ENCODE peak calls at places on chromosomes 5 and 9, in five cellular contexts. One of them, this sample, is unnamed.

GRCh38 chr5:149264432-149265069 is 7.1 kb upstream of the AFAP1L1 start:
- DNase-seq in T-helper 9 cell: peak; percentile 52
- DNase-seq in T-helper 1 cell: peak; percentile 34
- DNase-seq in activated CD4-positive, alpha-beta T cell treated with anti-CD3 and anti-CD28 coated beads, Interleukin-2, amount 50 U/mL, for 1 hour: peak; percentile 62
- DNase-seq in choroid plexus epithelial cell: no peak
- DNase-seq in this sample: no peak

GRCh38 chr9:95974389-95974788 is 98.9 kb downstream of the ERCC6L2 start:
- DNase-seq in choroid plexus epithelial cell: no peak
- DNase-seq in T-helper 9 cell: no peak
- DNase-seq in activated CD4-positive, alpha-beta T cell treated with anti-CD3 and anti-CD28 coated beads, Interleukin-2, amount 50 U/mL, for 1 hour: no peak
- DNase-seq in T-helper 1 cell: no peak
- DNase-seq in this sample: no peak

GRCh38 chr9:96232539-96233241 is 69.3 kb downstream of the HSD17B3 start:
- DNase-seq in choroid plexus epithelial cell: peak; percentile 78
- DNase-seq in T-helper 1 cell: no peak
- DNase-seq in activated CD4-positive, alpha-beta T cell treated with anti-CD3 and anti-CD28 coated beads, Interleukin-2, amount 50 U/mL, for 1 hour: peak; percentile 29
- DNase-seq in T-helper 9 cell: no peak
- DNase-seq in this sample: peak; percentile 12

GRCh38 chr5:157918811-157919742 is 60.1 kb upstream of the CLINT1 start:
- DNase-seq in activated CD4-positive, alpha-beta T cell treated with anti-CD3 and anti-CD28 coated beads, Interleukin-2, amount 50 U/mL, for 1 hour: no peak
- DNase-seq in T-helper 9 cell: no peak
- DNase-seq in choroid plexus epithelial cell: peak; percentile 4
- DNase-seq in T-helper 1 cell: no peak
- DNase-seq in this sample: no peak

GRCh38 chr9:132288956-132289355 is 65.8 kb downstream of the SETX start:
- DNase-seq in T-helper 1 cell: no peak
- DNase-seq in choroid plexus epithelial cell: peak; percentile 45
- DNase-seq in T-helper 9 cell: no peak
- DNase-seq in activated CD4-positive, alpha-beta T cell treated with anti-CD3 and anti-CD28 coated beads, Interleukin-2, amount 50 U/mL, for 1 hour: no peak
- DNase-seq in this sample: no peak

GRCh38 chr9:71758785-71759184 is 9.5 kb downstream of the CEMIP2 start:
- DNase-seq in T-helper 1 cell: no peak
- DNase-seq in activated CD4-positive, alpha-beta T cell treated with anti-CD3 and anti-CD28 coated beads, Interleukin-2, amount 50 U/mL, for 1 hour: no peak
- DNase-seq in T-helper 9 cell: no peak
- DNase-seq in choroid plexus epithelial cell: peak; percentile 63
- DNase-seq in this sample: peak; percentile 44

GRCh38 chr9:113920872-113921271 is 44.8 kb downstream of the ZNF618 start:
- DNase-seq in T-helper 1 cell: no peak
- DNase-seq in T-helper 9 cell: no peak
- DNase-seq in choroid plexus epithelial cell: no peak
- DNase-seq in activated CD4-positive, alpha-beta T cell treated with anti-CD3 and anti-CD28 coated beads, Interleukin-2, amount 50 U/mL, for 1 hour: no peak
- DNase-seq in this sample: no peak

GRCh38 chr5:135087950-135088349 is 53.9 kb upstream of the PITX1 start:
- DNase-seq in choroid plexus epithelial cell: no peak
- DNase-seq in T-helper 1 cell: no peak
- DNase-seq in T-helper 9 cell: no peak
- DNase-seq in activated CD4-positive, alpha-beta T cell treated with anti-CD3 and anti-CD28 coated beads, Interleukin-2, amount 50 U/mL, for 1 hour: no peak
- DNase-seq in this sample: no peak

GRCh38 chr5:1003296-1003937 is 5.2 kb upstream of the NKD2 start:
- DNase-seq in T-helper 1 cell: no peak
- DNase-seq in activated CD4-positive, alpha-beta T cell treated with anti-CD3 and anti-CD28 coated beads, Interleukin-2, amount 50 U/mL, for 1 hour: no peak
- DNase-seq in choroid plexus epithelial cell: peak; percentile 12
- DNase-seq in T-helper 9 cell: no peak
- DNase-seq in this sample: no peak

GRCh38 chr9:133202145-133202513 is 6.9 kb downstream of the OBP2B start:
- DNase-seq in T-helper 1 cell: no peak
- DNase-seq in activated CD4-positive, alpha-beta T cell treated with anti-CD3 and anti-CD28 coated beads, Interleukin-2, amount 50 U/mL, for 1 hour: no peak
- DNase-seq in T-helper 9 cell: no peak
- DNase-seq in choroid plexus epithelial cell: no peak
- DNase-seq in this sample: no peak

GRCh38 chr9:128892223-128892892 is 10.4 kb downstream of the LRRC8A start:
- DNase-seq in T-helper 9 cell: no peak
- DNase-seq in choroid plexus epithelial cell: peak; percentile 84
- DNase-seq in activated CD4-positive, alpha-beta T cell treated with anti-CD3 and anti-CD28 coated beads, Interleukin-2, amount 50 U/mL, for 1 hour: no peak
- DNase-seq in T-helper 1 cell: no peak
- DNase-seq in this sample: peak; percentile 96

GRCh38 chr5:111635151-111635945 is 121.6 kb downstream of the NREP start:
- DNase-seq in T-helper 9 cell: no peak
- DNase-seq in activated CD4-positive, alpha-beta T cell treated with anti-CD3 and anti-CD28 coated beads, Interleukin-2, amount 50 U/mL, for 1 hour: no peak
- DNase-seq in choroid plexus epithelial cell: peak; percentile 11
- DNase-seq in T-helper 1 cell: no peak
- DNase-seq in this sample: no peak

GRCh38 chr9:94298949-94299599 is 29.4 kb downstream of the NUTM2F start:
- DNase-seq in T-helper 1 cell: no peak
- DNase-seq in choroid plexus epithelial cell: no peak
- DNase-seq in activated CD4-positive, alpha-beta T cell treated with anti-CD3 and anti-CD28 coated beads, Interleukin-2, amount 50 U/mL, for 1 hour: no peak
- DNase-seq in T-helper 9 cell: no peak
- DNase-seq in this sample: no peak